ENCODE peak calls at places on chromosomes 2 and 18, in six cellular contexts. One of them, this sample, is unnamed.

GRCh38 chr2:54603357-54603756 is 120.1 kb upstream of the EML6 start:
- DNase-seq in HepG2: no peak
- DNase-seq in GM12878: no peak
- DNase-seq in H1: no peak
- DNase-seq in SK-N-SH: no peak
- DNase-seq in HCT116: no peak
- DNase-seq in this sample: no peak

GRCh38 chr2:72985891-72986683 is 68.8 kb downstream of the EMX1 start:
- DNase-seq in GM12878: no peak
- DNase-seq in HepG2: no peak
- DNase-seq in H1: no peak
- DNase-seq in HCT116: no peak
- DNase-seq in SK-N-SH: peak
- DNase-seq in this sample: no peak

GRCh38 chr2:6401301-6401700 is 464.4 kb downstream of the CMPK2 start:
- DNase-seq in HepG2: no peak
- DNase-seq in H1: no peak
- DNase-seq in SK-N-SH: no peak
- DNase-seq in GM12878: no peak
- DNase-seq in HCT116: no peak
- DNase-seq in this sample: no peak

GRCh38 chr18:49025426-49025766 is 74.6 kb upstream of the SMAD7 start:
- DNase-seq in GM12878: no peak
- DNase-seq in HCT116: no peak
- DNase-seq in SK-N-SH: no peak
- DNase-seq in H1: no peak
- DNase-seq in HepG2: no peak
- DNase-seq in this sample: no peak

GRCh38 chr2:187138240-187138639 is 289.3 kb upstream of the ZSWIM2 start:
- DNase-seq in H1: no peak
- DNase-seq in HCT116: peak
- DNase-seq in HepG2: peak
- DNase-seq in SK-N-SH: peak
- DNase-seq in GM12878: no peak
- DNase-seq in this sample: peak

GRCh38 chr2:73925853-73926492 is 707 bp upstream of the DGUOK start:
- DNase-seq in HCT116: no peak
- DNase-seq in H1: no peak
- DNase-seq in GM12878: no peak
- DNase-seq in HepG2: no peak
- DNase-seq in SK-N-SH: peak
- DNase-seq in this sample: no peak

GRCh38 chr18:58438161-58438983 is 190.5 kb downstream of the ALPK2 start:
- DNase-seq in HepG2: no peak
- DNase-seq in GM12878: no peak
- DNase-seq in HCT116: no peak
- DNase-seq in H1: no peak
- DNase-seq in SK-N-SH: no peak
- DNase-seq in this sample: no peak

GRCh38 chr18:63098014-63098981 is 221.3 kb downstream of the BCL2 start:
- DNase-seq in HepG2: no peak
- DNase-seq in HCT116: no peak
- DNase-seq in GM12878: peak
- DNase-seq in SK-N-SH: no peak
- DNase-seq in H1: no peak
- DNase-seq in this sample: no peak

GRCh38 chr18:63974991-63975390 is 5.1 kb downstream of the SERPINB8 start:
- DNase-seq in HCT116: peak
- DNase-seq in HepG2: peak
- DNase-seq in GM12878: no peak
- DNase-seq in SK-N-SH: no peak
- DNase-seq in H1: no peak
- DNase-seq in this sample: peak

GRCh38 chr2:65512783-65513182 is 80.4 kb upstream of the SPRED2 start:
- DNase-seq in H1: no peak
- DNase-seq in HCT116: no peak
- DNase-seq in GM12878: no peak
- DNase-seq in HepG2: no peak
- DNase-seq in SK-N-SH: no peak
- DNase-seq in this sample: no peak

DNA sequence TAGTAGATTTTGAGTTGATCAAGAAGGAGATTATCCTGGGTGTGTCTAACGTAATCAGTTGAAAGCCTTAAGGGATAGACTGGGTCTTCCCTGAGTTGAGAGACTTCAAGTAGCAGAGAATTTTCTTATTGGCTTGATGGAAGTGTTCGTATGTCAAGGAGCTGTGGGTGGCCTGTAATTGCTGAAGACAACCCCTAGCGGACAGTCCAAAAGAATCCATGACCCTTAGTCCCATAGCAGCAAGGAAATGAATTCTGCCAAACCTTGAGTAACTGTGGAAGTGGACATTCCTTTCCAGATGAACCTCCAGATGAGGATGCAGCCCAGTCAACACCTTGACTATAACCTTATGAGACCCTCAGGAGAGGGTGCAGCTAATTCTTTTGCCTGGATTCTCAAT is 786.3 kb downstream of the SOCS6 start:
- DNase-seq in HCT116: no peak
- DNase-seq in HepG2: no peak
- DNase-seq in H1: no peak
- DNase-seq in GM12878: no peak
- DNase-seq in SK-N-SH: no peak
- DNase-seq in this sample: peak
- TF ChIP-seq JUND in HCT116: no peak
- TF ChIP-seq JUND in HepG2: no peak
- TF ChIP-seq JUND in H1: no peak
- TF ChIP-seq JUND in GM12878: no peak
- TF ChIP-seq JUND in SK-N-SH: no peak
- TF ChIP-seq JUND in this sample: no peak

GRCh38 chr18:24112874-24113615 is 25.8 kb upstream of the CABYR start:
- DNase-seq in HCT116: peak
- DNase-seq in H1: no peak
- DNase-seq in HepG2: peak
- DNase-seq in GM12878: no peak
- DNase-seq in SK-N-SH: no peak
- DNase-seq in this sample: no peak

GRCh38 chr18:24108621-24109020 is 30.2 kb upstream of the CABYR start:
- DNase-seq in HCT116: no peak
- DNase-seq in GM12878: no peak
- DNase-seq in HepG2: no peak
- DNase-seq in SK-N-SH: no peak
- DNase-seq in H1: no peak
- DNase-seq in this sample: peak

GRCh38 chr18:24114924-24115549 is 23.8 kb upstream of the CABYR start:
- DNase-seq in HepG2: peak
- DNase-seq in HCT116: no peak
- DNase-seq in H1: no peak
- DNase-seq in SK-N-SH: no peak
- DNase-seq in GM12878: no peak
- DNase-seq in this sample: no peak

GRCh38 chr18:24112464-24112863 is 26.4 kb upstream of the CABYR start:
- DNase-seq in SK-N-SH: no peak
- DNase-seq in HCT116: no peak
- DNase-seq in GM12878: no peak
- DNase-seq in HepG2: no peak
- DNase-seq in H1: no peak
- DNase-seq in this sample: no peak

DNA sequence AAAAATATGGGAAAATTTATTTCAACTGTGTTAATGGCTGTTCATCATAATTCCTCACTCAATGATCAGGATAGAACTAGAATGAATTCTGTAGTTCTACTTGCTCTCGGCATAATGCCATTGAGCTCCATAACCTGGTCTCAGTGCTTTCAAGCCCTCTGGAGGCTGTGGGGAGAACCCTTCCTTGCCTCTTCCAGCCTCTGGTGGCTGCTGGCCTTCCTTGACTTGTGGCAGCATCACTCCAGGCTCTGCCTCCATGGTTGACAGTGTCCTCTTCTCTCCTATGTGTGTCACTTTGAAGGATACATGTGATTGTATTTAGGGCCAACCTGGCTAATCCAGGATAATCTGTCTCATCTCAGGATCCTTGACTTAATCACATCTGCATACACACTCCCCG is 26.9 kb upstream of the CABYR start:
- DNase-seq in HCT116: peak
- DNase-seq in SK-N-SH: no peak
- DNase-seq in H1: no peak
- DNase-seq in GM12878: no peak
- DNase-seq in HepG2: no peak
- DNase-seq in this sample: no peak
- TF ChIP-seq JUND in HCT116: no peak
- TF ChIP-seq JUND in SK-N-SH: no peak
- TF ChIP-seq JUND in H1: no peak
- TF ChIP-seq JUND in GM12878: no peak
- TF ChIP-seq JUND in HepG2: no peak
- TF ChIP-seq JUND in this sample: no peak

DNA sequence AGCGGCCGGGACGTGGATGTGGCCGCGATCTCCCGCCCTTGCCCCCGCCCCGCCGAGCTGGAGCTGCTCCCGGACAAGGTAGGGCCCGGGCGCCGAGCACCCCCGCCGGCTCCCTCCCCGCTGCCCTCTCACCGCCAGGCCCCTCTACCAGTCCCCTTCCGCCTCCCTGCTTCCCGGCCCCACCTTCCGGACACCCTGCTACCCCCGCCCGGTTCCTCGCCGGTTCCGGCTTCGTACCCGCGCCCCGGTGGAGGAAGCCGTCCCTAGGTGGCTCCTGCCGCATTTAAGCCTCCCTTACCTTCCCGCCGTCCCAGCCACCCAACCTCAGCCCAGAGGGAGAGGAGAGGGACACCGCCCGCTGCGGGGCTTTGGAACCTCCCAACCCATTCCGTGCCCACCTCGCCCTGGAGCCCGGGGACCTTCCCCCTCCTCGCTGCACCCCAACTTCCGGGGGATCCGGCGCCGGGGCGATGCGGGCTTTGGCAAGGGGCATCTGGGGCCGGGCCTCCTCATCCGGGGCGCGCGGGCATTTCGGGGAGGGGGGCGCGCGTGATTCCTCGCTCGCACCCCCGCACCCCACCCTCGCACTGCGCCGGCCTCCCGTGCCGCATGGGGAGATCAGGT is 475 bp downstream of the B3GNT2 start:
- DNase-seq in GM12878: no peak
- DNase-seq in HCT116: no peak
- DNase-seq in H1: no peak
- DNase-seq in SK-N-SH: peak
- DNase-seq in HepG2: peak
- DNase-seq in this sample: peak
- TF ChIP-seq JUND in GM12878: no peak
- TF ChIP-seq JUND in HCT116: no peak
- TF ChIP-seq JUND in H1: no peak
- TF ChIP-seq JUND in SK-N-SH: no peak
- TF ChIP-seq JUND in HepG2: no peak
- TF ChIP-seq JUND in this sample: no peak

GRCh38 chr18:68763082-68763481 is 34.8 kb upstream of the CCDC102B start:
- DNase-seq in GM12878: no peak
- DNase-seq in HepG2: no peak
- DNase-seq in HCT116: no peak
- DNase-seq in H1: no peak
- DNase-seq in SK-N-SH: no peak
- DNase-seq in this sample: no peak
- TF ChIP-seq JUND in GM12878: no peak
- TF ChIP-seq JUND in HepG2: no peak
- TF ChIP-seq JUND in HCT116: no peak
- TF ChIP-seq JUND in H1: no peak
- TF ChIP-seq JUND in SK-N-SH: no peak
- TF ChIP-seq JUND in this sample: no peak

GRCh38 chr2:61658841-61659780 is 121.0 kb upstream of the XPO1 start:
- DNase-seq in HepG2: peak
- DNase-seq in HCT116: peak
- DNase-seq in SK-N-SH: peak
- DNase-seq in GM12878: peak
- DNase-seq in H1: peak
- DNase-seq in this sample: no peak

GRCh38 chr2:61662990-61663389 is 124.8 kb upstream of the XPO1 start:
- DNase-seq in HepG2: no peak
- DNase-seq in HCT116: no peak
- DNase-seq in GM12878: no peak
- DNase-seq in H1: no peak
- DNase-seq in SK-N-SH: no peak
- DNase-seq in this sample: no peak

GRCh38 chr2:61660511-61661388 is 122.6 kb upstream of the XPO1 start:
- DNase-seq in GM12878: no peak
- DNase-seq in H1: no peak
- DNase-seq in HepG2: peak
- DNase-seq in HCT116: no peak
- DNase-seq in SK-N-SH: no peak
- DNase-seq in this sample: peak

DNA sequence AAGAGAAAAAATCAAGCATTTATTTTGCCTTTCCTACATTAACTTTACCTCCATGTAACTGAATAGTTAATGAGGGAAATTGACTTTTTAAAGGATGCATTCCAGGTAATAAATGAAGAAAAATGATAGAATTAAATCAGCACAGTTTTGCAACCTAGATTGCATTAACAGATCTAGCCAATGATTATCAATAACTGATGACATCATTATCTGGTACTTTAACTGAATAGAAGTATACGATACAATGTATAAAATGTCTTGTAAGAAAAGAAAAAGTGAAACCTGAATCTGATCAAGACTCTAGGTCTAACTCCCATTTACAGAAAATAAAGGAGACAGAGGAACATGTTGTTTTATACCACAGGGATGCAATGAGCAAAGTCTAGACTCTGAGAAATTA is 126.0 kb upstream of the XPO1 start:
- DNase-seq in GM12878: no peak
- DNase-seq in HepG2: no peak
- DNase-seq in SK-N-SH: no peak
- DNase-seq in HCT116: no peak
- DNase-seq in H1: no peak
- DNase-seq in this sample: no peak
- TF ChIP-seq JUND in GM12878: no peak
- TF ChIP-seq JUND in HepG2: no peak
- TF ChIP-seq JUND in SK-N-SH: no peak
- TF ChIP-seq JUND in HCT116: no peak
- TF ChIP-seq JUND in H1: no peak
- TF ChIP-seq JUND in this sample: no peak

GRCh38 chr18:35972197-35973000 is at the start of gene RMP24:
- DNase-seq in GM12878: peak
- DNase-seq in SK-N-SH: peak
- DNase-seq in H1: peak
- DNase-seq in HepG2: peak
- DNase-seq in HCT116: peak
- DNase-seq in this sample: peak

GRCh38 chr18:35969676-35970075 is 2.8 kb upstream of the RMP24 start:
- DNase-seq in SK-N-SH: no peak
- DNase-seq in HCT116: no peak
- DNase-seq in GM12878: no peak
- DNase-seq in HepG2: no peak
- DNase-seq in H1: no peak
- DNase-seq in this sample: no peak

GRCh38 chr18:35971661-35972196 is 750 bp upstream of the RMP24 start:
- DNase-seq in SK-N-SH: no peak
- DNase-seq in GM12878: no peak
- DNase-seq in H1: no peak
- DNase-seq in HCT116: no peak
- DNase-seq in HepG2: peak
- DNase-seq in this sample: no peak

GRCh38 chr18:35964319-35964718 is 8.2 kb upstream of the RMP24 start:
- DNase-seq in H1: no peak
- DNase-seq in HCT116: no peak
- DNase-seq in GM12878: no peak
- DNase-seq in SK-N-SH: no peak
- DNase-seq in HepG2: no peak
- DNase-seq in this sample: no peak

GRCh38 chr18:35968278-35968880 is 4.1 kb upstream of the RMP24 start:
- DNase-seq in HepG2: no peak
- DNase-seq in SK-N-SH: no peak
- DNase-seq in GM12878: no peak
- DNase-seq in HCT116: no peak
- DNase-seq in H1: no peak
- DNase-seq in this sample: peak
- TF ChIP-seq JUND in HepG2: no peak
- TF ChIP-seq JUND in SK-N-SH: no peak
- TF ChIP-seq JUND in GM12878: no peak
- TF ChIP-seq JUND in HCT116: no peak
- TF ChIP-seq JUND in H1: no peak
- TF ChIP-seq JUND in this sample: no peak